ENCODE peak calls at places on chromosomes 16 and 17, in seven cellular contexts. U is left colon; Y is activated naive CD8-positive, alpha-beta T cell treated with anti-CD3 and anti-CD28 coated beads, Interleukin-2, amount 10 ng/mL, durations not matched to agents 7 days and 5 days; A is left ventricle myocardium superior; C is activated T-helper 17 cell treated with anti-CD3 and anti-CD28 coated beads, Interleukin-2, amount 50 U/mL, for 72 hours; X is sciatic nerve; T is left cardiac atrium. Z is an unnamed sample.

GRCh38 chr16:102060-102855 is 24.2 kb downstream of the MPG start:
- ATAC-seq in A (peak), C (no peak), X (peak), Y (no peak), U (no peak), T (peak), Z (peak)

GRCh38 chr17:62617894-62618472 is 9.5 kb upstream of the MRC2 start:
- ATAC-seq in A (no peak), C (no peak), T (no peak), X (peak), U (no peak), Y (no peak), Z (no peak)

GRCh38 chr17:34156741-34157589 is 98.1 kb upstream of the CCL2 start:
- ATAC-seq in C (no peak), Y (no peak), T (no peak), A (no peak), X (no peak), U (no peak), Z (no peak)

GRCh38 chr16:53068423-53068833 is 13.6 kb downstream of the CHD9 start:
- ATAC-seq in C (peak), U (no peak), Y (peak), T (no peak), X (no peak), A (no peak), Z (no peak)

GRCh38 chr17:7114875-7115614 is 423 bp upstream of the ASGR2 start:
- ATAC-seq in C (no peak), U (no peak), X (peak), Y (no peak), T (peak), A (peak), Z (peak)

GRCh38 chr17:56173958-56174357 is 20.7 kb downstream of the ANKFN1 start:
- ATAC-seq in A (peak), C (no peak), T (no peak), U (no peak), X (no peak), Y (no peak), Z (no peak)

GRCh38 chr16:84607694-84608093 is 10.2 kb downstream of the COTL1 start:
- ATAC-seq in C (peak), X (no peak), U (peak), T (peak), A (peak), Y (peak), Z (no peak)

GRCh38 chr16:85350973-85351372 is 238.7 kb upstream of the CIBAR2 start:
- ATAC-seq in X (peak), A (peak), Y (no peak), U (peak), C (no peak), T (peak), Z (peak)

GRCh38 chr16:11024333-11025053 is 80.1 kb downstream of the CLEC16A start:
- ATAC-seq in T (no peak), Y (peak), X (no peak), U (peak), A (peak), C (peak), Z (no peak)

Z was measured in gastroesophageal sphincter.